ENCODE peak calls at places on chromosomes 13 and 19, in seven cellular contexts. One of them, this sample, is unnamed.

GRCh38 chr13:34031629-34032028 is 213.7 kb downstream of the RFC3 start:
- DNase-seq in ecto neural progenitor cell: no peak
- DNase-seq in stimulated activated CD4-positive, alpha-beta T cell treated with anti-CD3 and anti-CD28 coated beads, Interleukin-15, amount 100 ng/mL, for 48 hours: no peak
- DNase-seq in cardiac septum: no peak
- DNase-seq in fibroblast of lung: no peak
- DNase-seq in uterus: no peak
- DNase-seq in ovary: no peak
- DNase-seq in this sample: no peak

GRCh38 chr13:59247166-59247565 is 916.6 kb downstream of the DIAPH3 start:
- DNase-seq in fibroblast of lung: no peak
- DNase-seq in uterus: no peak
- DNase-seq in ovary: no peak
- DNase-seq in cardiac septum: peak
- DNase-seq in stimulated activated CD4-positive, alpha-beta T cell treated with anti-CD3 and anti-CD28 coated beads, Interleukin-15, amount 100 ng/mL, for 48 hours: no peak
- DNase-seq in ecto neural progenitor cell: no peak
- DNase-seq in this sample: no peak

GRCh38 chr19:29001922-29002247 is 211.1 kb downstream of the UQCRFS1 start:
- DNase-seq in fibroblast of lung: no peak
- DNase-seq in cardiac septum: no peak
- DNase-seq in uterus: no peak
- DNase-seq in stimulated activated CD4-positive, alpha-beta T cell treated with anti-CD3 and anti-CD28 coated beads, Interleukin-15, amount 100 ng/mL, for 48 hours: no peak
- DNase-seq in ecto neural progenitor cell: no peak
- DNase-seq in ovary: no peak
- DNase-seq in this sample: no peak

GRCh38 chr13:24270639-24271131 is 38.7 kb upstream of the C1QTNF9 start:
- DNase-seq in uterus: peak
- DNase-seq in ecto neural progenitor cell: no peak
- DNase-seq in stimulated activated CD4-positive, alpha-beta T cell treated with anti-CD3 and anti-CD28 coated beads, Interleukin-15, amount 100 ng/mL, for 48 hours: no peak
- DNase-seq in fibroblast of lung: peak
- DNase-seq in ovary: peak
- DNase-seq in cardiac septum: peak
- DNase-seq in this sample: peak

GRCh38 chr13:42875448-42876269 is 94.3 kb downstream of the FAM216B start:
- DNase-seq in ovary: peak
- DNase-seq in cardiac septum: no peak
- DNase-seq in fibroblast of lung: peak
- DNase-seq in stimulated activated CD4-positive, alpha-beta T cell treated with anti-CD3 and anti-CD28 coated beads, Interleukin-15, amount 100 ng/mL, for 48 hours: no peak
- DNase-seq in ecto neural progenitor cell: peak
- DNase-seq in uterus: no peak
- DNase-seq in this sample: no peak

GRCh38 chr13:112614835-112615234 is 26.9 kb upstream of the TUBGCP3 start:
- DNase-seq in fibroblast of lung: no peak
- DNase-seq in uterus: no peak
- DNase-seq in ecto neural progenitor cell: no peak
- DNase-seq in ovary: no peak
- DNase-seq in cardiac septum: no peak
- DNase-seq in stimulated activated CD4-positive, alpha-beta T cell treated with anti-CD3 and anti-CD28 coated beads, Interleukin-15, amount 100 ng/mL, for 48 hours: no peak
- DNase-seq in this sample: no peak

GRCh38 chr19:32165176-32165575 is 180.2 kb upstream of the ZNF507 start:
- DNase-seq in cardiac septum: no peak
- DNase-seq in uterus: no peak
- DNase-seq in fibroblast of lung: no peak
- DNase-seq in ovary: no peak
- DNase-seq in stimulated activated CD4-positive, alpha-beta T cell treated with anti-CD3 and anti-CD28 coated beads, Interleukin-15, amount 100 ng/mL, for 48 hours: no peak
- DNase-seq in ecto neural progenitor cell: no peak
- DNase-seq in this sample: no peak

GRCh38 chr19:48614436-48615144 is at the start of gene FAM83E:
- DNase-seq in ovary: peak
- DNase-seq in ecto neural progenitor cell: peak
- DNase-seq in uterus: no peak
- DNase-seq in fibroblast of lung: no peak
- DNase-seq in cardiac septum: no peak
- DNase-seq in stimulated activated CD4-positive, alpha-beta T cell treated with anti-CD3 and anti-CD28 coated beads, Interleukin-15, amount 100 ng/mL, for 48 hours: no peak
- DNase-seq in this sample: no peak

GRCh38 chr19:40976724-40977123 is 14.4 kb upstream of the CYP2B6 start:
- DNase-seq in cardiac septum: no peak
- DNase-seq in ovary: no peak
- DNase-seq in ecto neural progenitor cell: no peak
- DNase-seq in fibroblast of lung: no peak
- DNase-seq in uterus: no peak
- DNase-seq in stimulated activated CD4-positive, alpha-beta T cell treated with anti-CD3 and anti-CD28 coated beads, Interleukin-15, amount 100 ng/mL, for 48 hours: no peak
- DNase-seq in this sample: no peak

GRCh38 chr13:105153626-105154025 is 1381.8 kb downstream of the EFNB2 start:
- DNase-seq in cardiac septum: no peak
- DNase-seq in ovary: no peak
- DNase-seq in ecto neural progenitor cell: no peak
- DNase-seq in fibroblast of lung: peak
- DNase-seq in stimulated activated CD4-positive, alpha-beta T cell treated with anti-CD3 and anti-CD28 coated beads, Interleukin-15, amount 100 ng/mL, for 48 hours: no peak
- DNase-seq in uterus: no peak
- DNase-seq in this sample: no peak

GRCh38 chr19:7888145-7888825 is at the start of gene LRRC8E:
- DNase-seq in stimulated activated CD4-positive, alpha-beta T cell treated with anti-CD3 and anti-CD28 coated beads, Interleukin-15, amount 100 ng/mL, for 48 hours: no peak
- DNase-seq in fibroblast of lung: peak
- DNase-seq in ovary: peak
- DNase-seq in uterus: no peak
- DNase-seq in cardiac septum: no peak
- DNase-seq in ecto neural progenitor cell: peak
- DNase-seq in this sample: no peak

GRCh38 chr19:13670846-13671245 is 93.5 kb upstream of the MRI1 start:
- DNase-seq in fibroblast of lung: no peak
- DNase-seq in ecto neural progenitor cell: no peak
- DNase-seq in cardiac septum: no peak
- DNase-seq in uterus: no peak
- DNase-seq in ovary: no peak
- DNase-seq in stimulated activated CD4-positive, alpha-beta T cell treated with anti-CD3 and anti-CD28 coated beads, Interleukin-15, amount 100 ng/mL, for 48 hours: no peak
- DNase-seq in this sample: no peak

GRCh38 chr13:28754698-28755545 is 36.2 kb upstream of the SLC46A3 start:
- DNase-seq in stimulated activated CD4-positive, alpha-beta T cell treated with anti-CD3 and anti-CD28 coated beads, Interleukin-15, amount 100 ng/mL, for 48 hours: no peak
- DNase-seq in uterus: no peak
- DNase-seq in fibroblast of lung: peak
- DNase-seq in ovary: no peak
- DNase-seq in cardiac septum: peak
- DNase-seq in ecto neural progenitor cell: no peak
- DNase-seq in this sample: no peak

GRCh38 chr19:7373862-7374261 is 25.1 kb downstream of the ARHGEF18 start:
- DNase-seq in ecto neural progenitor cell: no peak
- DNase-seq in fibroblast of lung: no peak
- DNase-seq in ovary: no peak
- DNase-seq in uterus: no peak
- DNase-seq in stimulated activated CD4-positive, alpha-beta T cell treated with anti-CD3 and anti-CD28 coated beads, Interleukin-15, amount 100 ng/mL, for 48 hours: no peak
- DNase-seq in cardiac septum: no peak
- DNase-seq in this sample: no peak

GRCh38 chr19:54160182-54160811 is 776 bp upstream of the LENG1 start:
- DNase-seq in ecto neural progenitor cell: no peak
- DNase-seq in ovary: peak
- DNase-seq in fibroblast of lung: no peak
- DNase-seq in cardiac septum: no peak
- DNase-seq in uterus: no peak
- DNase-seq in stimulated activated CD4-positive, alpha-beta T cell treated with anti-CD3 and anti-CD28 coated beads, Interleukin-15, amount 100 ng/mL, for 48 hours: no peak
- DNase-seq in this sample: no peak

GRCh38 chr13:35039012-35039411 is 96.9 kb downstream of the NBEA start:
- DNase-seq in ovary: no peak
- DNase-seq in fibroblast of lung: no peak
- DNase-seq in stimulated activated CD4-positive, alpha-beta T cell treated with anti-CD3 and anti-CD28 coated beads, Interleukin-15, amount 100 ng/mL, for 48 hours: no peak
- DNase-seq in cardiac septum: no peak
- DNase-seq in ecto neural progenitor cell: no peak
- DNase-seq in uterus: no peak
- DNase-seq in this sample: no peak

GRCh38 chr13:44058586-44059238 is 179.0 kb downstream of the LACC1 start:
- DNase-seq in ecto neural progenitor cell: no peak
- DNase-seq in fibroblast of lung: no peak
- DNase-seq in stimulated activated CD4-positive, alpha-beta T cell treated with anti-CD3 and anti-CD28 coated beads, Interleukin-15, amount 100 ng/mL, for 48 hours: no peak
- DNase-seq in uterus: no peak
- DNase-seq in cardiac septum: no peak
- DNase-seq in ovary: no peak
- DNase-seq in this sample: no peak

GRCh38 chr13:93862259-93862658 is 617.2 kb downstream of the DCT start:
- DNase-seq in stimulated activated CD4-positive, alpha-beta T cell treated with anti-CD3 and anti-CD28 coated beads, Interleukin-15, amount 100 ng/mL, for 48 hours: no peak
- DNase-seq in ecto neural progenitor cell: no peak
- DNase-seq in fibroblast of lung: no peak
- DNase-seq in cardiac septum: no peak
- DNase-seq in ovary: no peak
- DNase-seq in uterus: no peak
- DNase-seq in this sample: no peak

GRCh38 chr13:34591801-34592454 is 350.1 kb upstream of the NBEA start:
- DNase-seq in ecto neural progenitor cell: no peak
- DNase-seq in cardiac septum: no peak
- DNase-seq in stimulated activated CD4-positive, alpha-beta T cell treated with anti-CD3 and anti-CD28 coated beads, Interleukin-15, amount 100 ng/mL, for 48 hours: no peak
- DNase-seq in fibroblast of lung: no peak
- DNase-seq in ovary: no peak
- DNase-seq in uterus: peak
- DNase-seq in this sample: no peak

GRCh38 chr13:50370303-50370950 is 355.2 kb downstream of the KCNRG start:
- DNase-seq in cardiac septum: no peak
- DNase-seq in fibroblast of lung: no peak
- DNase-seq in uterus: no peak
- DNase-seq in stimulated activated CD4-positive, alpha-beta T cell treated with anti-CD3 and anti-CD28 coated beads, Interleukin-15, amount 100 ng/mL, for 48 hours: no peak
- DNase-seq in ecto neural progenitor cell: no peak
- DNase-seq in ovary: no peak
- DNase-seq in this sample: no peak

GRCh38 chr13:39777527-39778061 is 122.1 kb downstream of the COG6 start:
- DNase-seq in ecto neural progenitor cell: no peak
- DNase-seq in uterus: no peak
- DNase-seq in fibroblast of lung: peak
- DNase-seq in stimulated activated CD4-positive, alpha-beta T cell treated with anti-CD3 and anti-CD28 coated beads, Interleukin-15, amount 100 ng/mL, for 48 hours: peak
- DNase-seq in ovary: no peak
- DNase-seq in cardiac septum: no peak
- DNase-seq in this sample: no peak

GRCh38 chr19:27522223-27522622 is 1690.7 kb downstream of the UQCRFS1 start:
- DNase-seq in ecto neural progenitor cell: no peak
- DNase-seq in cardiac septum: no peak
- DNase-seq in ovary: no peak
- DNase-seq in fibroblast of lung: no peak
- DNase-seq in uterus: no peak
- DNase-seq in stimulated activated CD4-positive, alpha-beta T cell treated with anti-CD3 and anti-CD28 coated beads, Interleukin-15, amount 100 ng/mL, for 48 hours: no peak
- DNase-seq in this sample: no peak

GRCh38 chr19:5113101-5113557 is 144.2 kb downstream of the KDM4B start:
- DNase-seq in cardiac septum: no peak
- DNase-seq in ecto neural progenitor cell: no peak
- DNase-seq in stimulated activated CD4-positive, alpha-beta T cell treated with anti-CD3 and anti-CD28 coated beads, Interleukin-15, amount 100 ng/mL, for 48 hours: no peak
- DNase-seq in uterus: no peak
- DNase-seq in ovary: no peak
- DNase-seq in fibroblast of lung: peak
- DNase-seq in this sample: no peak

GRCh38 chr19:33486407-33486806 is 35.2 kb downstream of the PEPD start:
- DNase-seq in cardiac septum: peak
- DNase-seq in stimulated activated CD4-positive, alpha-beta T cell treated with anti-CD3 and anti-CD28 coated beads, Interleukin-15, amount 100 ng/mL, for 48 hours: no peak
- DNase-seq in ecto neural progenitor cell: no peak
- DNase-seq in ovary: no peak
- DNase-seq in uterus: no peak
- DNase-seq in fibroblast of lung: no peak
- DNase-seq in this sample: peak

GRCh38 chr13:32938907-32939306 is 77.3 kb upstream of the KL start:
- DNase-seq in ovary: no peak
- DNase-seq in ecto neural progenitor cell: no peak
- DNase-seq in uterus: no peak
- DNase-seq in stimulated activated CD4-positive, alpha-beta T cell treated with anti-CD3 and anti-CD28 coated beads, Interleukin-15, amount 100 ng/mL, for 48 hours: no peak
- DNase-seq in cardiac septum: no peak
- DNase-seq in fibroblast of lung: peak
- DNase-seq in this sample: no peak

GRCh38 chr19:1293782-1294621 is 8.3 kb downstream of the EFNA2 start:
- DNase-seq in stimulated activated CD4-positive, alpha-beta T cell treated with anti-CD3 and anti-CD28 coated beads, Interleukin-15, amount 100 ng/mL, for 48 hours: no peak
- DNase-seq in fibroblast of lung: no peak
- DNase-seq in ovary: no peak
- DNase-seq in uterus: no peak
- DNase-seq in cardiac septum: no peak
- DNase-seq in ecto neural progenitor cell: no peak
- DNase-seq in this sample: no peak

GRCh38 chr19:16418597-16418962 is 53.2 kb downstream of the EPS15L1 start:
- DNase-seq in fibroblast of lung: no peak
- DNase-seq in ovary: no peak
- DNase-seq in cardiac septum: no peak
- DNase-seq in ecto neural progenitor cell: no peak
- DNase-seq in stimulated activated CD4-positive, alpha-beta T cell treated with anti-CD3 and anti-CD28 coated beads, Interleukin-15, amount 100 ng/mL, for 48 hours: no peak
- DNase-seq in uterus: no peak
- DNase-seq in this sample: no peak

GRCh38 chr19:17889609-17890214 is 18.0 kb downstream of the SLC5A5 start:
- DNase-seq in fibroblast of lung: peak
- DNase-seq in stimulated activated CD4-positive, alpha-beta T cell treated with anti-CD3 and anti-CD28 coated beads, Interleukin-15, amount 100 ng/mL, for 48 hours: no peak
- DNase-seq in cardiac septum: no peak
- DNase-seq in uterus: no peak
- DNase-seq in ovary: peak
- DNase-seq in ecto neural progenitor cell: peak
- DNase-seq in this sample: no peak

GRCh38 chr19:10417598-10418280 is 2.6 kb upstream of the PDE4A start:
- DNase-seq in ecto neural progenitor cell: peak
- DNase-seq in cardiac septum: no peak
- DNase-seq in fibroblast of lung: no peak
- DNase-seq in ovary: no peak
- DNase-seq in stimulated activated CD4-positive, alpha-beta T cell treated with anti-CD3 and anti-CD28 coated beads, Interleukin-15, amount 100 ng/mL, for 48 hours: no peak
- DNase-seq in uterus: no peak
- DNase-seq in this sample: no peak

GRCh38 chr19:38721977-38722773 is 22.1 kb downstream of the CAPN12 start:
- DNase-seq in stimulated activated CD4-positive, alpha-beta T cell treated with anti-CD3 and anti-CD28 coated beads, Interleukin-15, amount 100 ng/mL, for 48 hours: no peak
- DNase-seq in cardiac septum: peak
- DNase-seq in fibroblast of lung: no peak
- DNase-seq in uterus: no peak
- DNase-seq in ecto neural progenitor cell: no peak
- DNase-seq in ovary: no peak
- DNase-seq in this sample: no peak

GRCh38 chr13:99303863-99304521 is 3.2 kb downstream of the GPR183 start:
- DNase-seq in fibroblast of lung: no peak
- DNase-seq in stimulated activated CD4-positive, alpha-beta T cell treated with anti-CD3 and anti-CD28 coated beads, Interleukin-15, amount 100 ng/mL, for 48 hours: peak
- DNase-seq in cardiac septum: no peak
- DNase-seq in ovary: no peak
- DNase-seq in uterus: no peak
- DNase-seq in ecto neural progenitor cell: no peak
- DNase-seq in this sample: peak

GRCh38 chr13:99003851-99004471 is 26.1 kb upstream of the DOCK9 start:
- DNase-seq in ovary: no peak
- DNase-seq in cardiac septum: no peak
- DNase-seq in fibroblast of lung: no peak
- DNase-seq in stimulated activated CD4-positive, alpha-beta T cell treated with anti-CD3 and anti-CD28 coated beads, Interleukin-15, amount 100 ng/mL, for 48 hours: no peak
- DNase-seq in ecto neural progenitor cell: no peak
- DNase-seq in uterus: no peak
- DNase-seq in this sample: no peak

GRCh38 chr13:97255515-97255999 is 33.4 kb downstream of the MBNL2 start:
- DNase-seq in uterus: no peak
- DNase-seq in stimulated activated CD4-positive, alpha-beta T cell treated with anti-CD3 and anti-CD28 coated beads, Interleukin-15, amount 100 ng/mL, for 48 hours: no peak
- DNase-seq in ecto neural progenitor cell: no peak
- DNase-seq in cardiac septum: no peak
- DNase-seq in fibroblast of lung: peak
- DNase-seq in ovary: no peak
- DNase-seq in this sample: no peak

GRCh38 chr13:58946274-58946673 is 1217.5 kb downstream of the DIAPH3 start:
- DNase-seq in ovary: no peak
- DNase-seq in stimulated activated CD4-positive, alpha-beta T cell treated with anti-CD3 and anti-CD28 coated beads, Interleukin-15, amount 100 ng/mL, for 48 hours: no peak
- DNase-seq in cardiac septum: no peak
- DNase-seq in uterus: no peak
- DNase-seq in ecto neural progenitor cell: no peak
- DNase-seq in fibroblast of lung: no peak
- DNase-seq in this sample: no peak

GRCh38 chr19:6070179-6071102 is 39.9 kb downstream of the RFX2 start:
- DNase-seq in stimulated activated CD4-positive, alpha-beta T cell treated with anti-CD3 and anti-CD28 coated beads, Interleukin-15, amount 100 ng/mL, for 48 hours: no peak
- DNase-seq in uterus: no peak
- DNase-seq in ovary: no peak
- DNase-seq in ecto neural progenitor cell: no peak
- DNase-seq in fibroblast of lung: no peak
- DNase-seq in cardiac septum: no peak
- DNase-seq in this sample: peak

GRCh38 chr13:25037057-25037813 is 58.7 kb upstream of the PABPC3 start:
- DNase-seq in ecto neural progenitor cell: peak
- DNase-seq in fibroblast of lung: peak
- DNase-seq in stimulated activated CD4-positive, alpha-beta T cell treated with anti-CD3 and anti-CD28 coated beads, Interleukin-15, amount 100 ng/mL, for 48 hours: no peak
- DNase-seq in uterus: no peak
- DNase-seq in ovary: no peak
- DNase-seq in cardiac septum: no peak
- DNase-seq in this sample: no peak

GRCh38 chr13:80161896-80162295 is 179.0 kb downstream of the SPRY2 start:
- DNase-seq in fibroblast of lung: no peak
- DNase-seq in ovary: no peak
- DNase-seq in cardiac septum: no peak
- DNase-seq in stimulated activated CD4-positive, alpha-beta T cell treated with anti-CD3 and anti-CD28 coated beads, Interleukin-15, amount 100 ng/mL, for 48 hours: no peak
- DNase-seq in ecto neural progenitor cell: no peak
- DNase-seq in uterus: no peak
- DNase-seq in this sample: no peak